ENCODE peak calls at places on chromosomes 16 and 17, in eight cellular contexts. P is GM23248; E is occipital lobe; L is amniotic stem cell; B is activated naive CD4-positive, alpha-beta T cell treated with anti-CD3 and anti-CD28 coated beads for 36 hours; Z is CD8-positive, alpha-beta memory T cell; M is WTC11; J is left colon. O is an unnamed sample.

GRCh38 chr17:65389426-65389825 is 172.0 kb downstream of the AXIN2 start:
- DNase-seq in P (peak; percentile 78), E (no peak), L (no peak), B (no peak), Z (no peak), M (no peak), J (no peak), O (no peak)

GRCh38 chr17:45705123-45706009 is 78.8 kb upstream of the CRHR1 start:
- DNase-seq in P (peak; percentile 71), E (peak; percentile 27), L (no peak), B (peak; percentile 14), Z (no peak), M (no peak), J (no peak), O (peak; percentile 47)

GRCh38 chr16:55809386-55809785 is 23.5 kb downstream of the CES1 start:
- DNase-seq in P (no peak), E (no peak), L (no peak), B (no peak), Z (no peak), M (no peak), J (no peak), O (no peak)

GRCh38 chr17:37643829-37644228 is 583 bp upstream of the DDX52 start:
- DNase-seq in P (peak; percentile 10), E (no peak), L (no peak), B (no peak), Z (no peak), M (no peak), J (no peak), O (no peak)

GRCh38 chr17:1627987-1628855 is at the start of gene SLC43A2:
- DNase-seq in P (peak; percentile 93), E (peak; percentile 80), L (peak; percentile 45), B (peak; percentile 67), Z (peak; percentile 73), M (peak; percentile 91), J (peak; percentile 77), O (peak; percentile 84)

GRCh38 chr17:781920-782731 is at the start of the genes GLOD4 and MRM3:
- DNase-seq in P (peak; percentile 92), E (peak; percentile 82), L (peak; percentile 60), B (peak; percentile 95), Z (peak; percentile 93), M (peak; percentile 92), J (peak; percentile 85), O (peak; percentile 93)

GRCh38 chr16:81717662-81718189 is 61.4 kb upstream of the PLCG2 start:
- DNase-seq in P (no peak), E (no peak), L (no peak), B (no peak), Z (peak; percentile 15), M (no peak), J (no peak), O (no peak)

GRCh38 chr16:11030990-11031510 is 86.7 kb downstream of the CLEC16A start:
- DNase-seq in P (no peak), E (no peak), L (no peak), B (no peak), Z (no peak), M (no peak), J (no peak), O (no peak)

GRCh38 chr17:18948476-18949006 is 3.4 kb upstream of the SLC5A10 start:
- DNase-seq in P (no peak), E (no peak), L (no peak), B (no peak), Z (no peak), M (no peak), J (no peak), O (no peak)

GRCh38 chr17:81412490-81413093 is 17.3 kb downstream of the BAHCC1 start:
- DNase-seq in P (no peak), E (no peak), L (no peak), B (peak; percentile 75), Z (peak; percentile 60), M (no peak), J (no peak), O (no peak)

GRCh38 chr16:78137179-78137578 is 37.7 kb downstream of the WWOX start:
- DNase-seq in P (no peak), E (no peak), L (no peak), B (no peak), Z (no peak), M (no peak), J (no peak), O (no peak)

GRCh38 chr17:70181866-70182265 is 12.5 kb downstream of the KCNJ2 start:
- DNase-seq in P (peak; percentile 30), E (no peak), L (no peak), B (no peak), Z (no peak), M (no peak), J (no peak), O (no peak)

GRCh38 chr17:75707096-75707720 is 14.1 kb upstream of the ITGB4 start:
- DNase-seq in P (peak; percentile 30), E (no peak), L (no peak), B (no peak), Z (no peak), M (no peak), J (no peak), O (peak; percentile 62)

GRCh38 chr17:29014716-29015115 is 8.9 kb upstream of the SEZ6 start:
- DNase-seq in P (no peak), E (no peak), L (no peak), B (no peak), Z (no peak), M (no peak), J (no peak), O (no peak)

GRCh38 chr17:47276868-47277267 is 23.2 kb downstream of the ITGB3 start:
- DNase-seq in P (peak; percentile 92), E (no peak), L (peak; percentile 68), B (no peak), Z (no peak), M (peak; percentile 42), J (peak; percentile 76), O (peak; percentile 71)

GRCh38 chr16:2497116-2497630 is 16.6 kb upstream of the ATP6V0C start:
- DNase-seq in P (peak; percentile 55), E (no peak), L (no peak), B (no peak), Z (no peak), M (no peak), J (no peak), O (no peak)

GRCh38 chr16:88853336-88853941 is 3.3 kb downstream of the GALNS start:
- DNase-seq in P (no peak), E (no peak), L (no peak), B (no peak), Z (no peak), M (no peak), J (no peak), O (no peak)

GRCh38 chr16:84741351-84741791 is 41.6 kb downstream of the USP10 start:
- DNase-seq in P (peak; percentile 81), E (no peak), L (no peak), B (peak; percentile 45), Z (no peak), M (no peak), J (no peak), O (no peak)

GRCh38 chr17:74892974-74893911 is at the start of gene FADS6:
- DNase-seq in P (peak; percentile 4), E (no peak), L (no peak), B (no peak), Z (no peak), M (peak; percentile 41), J (no peak), O (no peak)

GRCh38 chr16:69435977-69436729 is 11.7 kb downstream of the CYB5B start:
- DNase-seq in P (no peak), E (no peak), L (no peak), B (no peak), Z (no peak), M (no peak), J (no peak), O (no peak)

GRCh38 chr17:65817951-65818350 is 256.5 kb upstream of the AXIN2 start:
- DNase-seq in P (no peak), E (no peak), L (no peak), B (no peak), Z (no peak), M (no peak), J (no peak), O (no peak)

GRCh38 chr16:667780-668518 is at the start of gene RHOT2:
- DNase-seq in P (peak; percentile 98), E (peak; percentile 82), L (peak; percentile 79), B (peak; percentile 94), Z (peak; percentile 91), M (peak; percentile 93), J (peak; percentile 90), O (peak; percentile 95)

GRCh38 chr16:57331355-57331754 is 27.2 kb upstream of the CCL22 start:
- DNase-seq in P (no peak), E (no peak), L (no peak), B (no peak), Z (no peak), M (no peak), J (no peak), O (no peak)

GRCh38 chr16:81623365-81624102 is 155.6 kb upstream of the PLCG2 start:
- DNase-seq in P (peak; percentile 69), E (no peak), L (no peak), B (peak; percentile 83), Z (peak; percentile 45), M (peak; percentile 50), J (no peak), O (no peak)

GRCh38 chr16:87380875-87381274 is 2.7 kb downstream of the FBXO31 start:
- DNase-seq in P (peak; percentile 64), E (no peak), L (no peak), B (no peak), Z (no peak), M (no peak), J (no peak), O (no peak)

GRCh38 chr16:85448557-85449194 is 164.4 kb upstream of the GSE1 start:
- DNase-seq in P (no peak), E (no peak), L (no peak), B (peak; percentile 55), Z (peak; percentile 66), M (no peak), J (peak; percentile 76), O (no peak)

GRCh38 chr16:89484088-89484501 is 6.3 kb downstream of the ANKRD11 start:
- DNase-seq in P (no peak), E (no peak), L (no peak), B (no peak), Z (peak; percentile 78), M (no peak), J (no peak), O (no peak)

GRCh38 chr17:2591040-2591640 is 2.3 kb upstream of the PAFAH1B1 start:
- DNase-seq in P (no peak), E (no peak), L (no peak), B (no peak), Z (no peak), M (no peak), J (no peak), O (no peak)

O was measured in ureter.